ENCODE peak calls at places on chromosome 9, in six cellular contexts. K is H9, Q is IMR-90, T is mesenchymal stem cell, G is H1, Z is trophoblast cell. A is an unnamed sample.

GRCh38 chr9:109232449-109232848 is 65.4 kb upstream of the FRRS1L start:
- DNase-seq in T (no peak), G (no peak), Q (peak), K (no peak), Z (peak), A (no peak)

GRCh38 chr9:128987800-128988199 is 40.3 kb downstream of the NUP188 start:
- DNase-seq in Z (no peak), Q (peak), G (no peak), K (no peak), T (peak), A (no peak)

GRCh38 chr9:105672711-105673234 is 10.5 kb downstream of the TAL2 start:
- DNase-seq in G (no peak), Q (no peak), T (no peak), K (no peak), Z (no peak), A (no peak)

GRCh38 chr9:134971196-134971595 is 53.5 kb upstream of the FCN1 start:
- DNase-seq in K (no peak), G (no peak), T (no peak), Z (no peak), Q (no peak), A (no peak)

GRCh38 chr9:20394928-20395327 is 227.4 kb downstream of the MLLT3 start:
- DNase-seq in K (peak), Q (no peak), Z (no peak), G (no peak), T (no peak), A (no peak)

GRCh38 chr9:100167176-100167575 is 68.1 kb downstream of the INVS start:
- DNase-seq in Z (no peak), K (no peak), T (peak), G (no peak), Q (peak), A (no peak)

GRCh38 chr9:74777136-74777879 is 110.4 kb downstream of the TRPM6 start:
- DNase-seq in T (peak), G (peak), K (peak), Q (peak), Z (peak), A (peak)

GRCh38 chr9:90099262-90099982 is 494.6 kb downstream of the GADD45G start:
- DNase-seq in K (no peak), Z (peak), G (no peak), Q (peak), T (peak), A (no peak)

GRCh38 chr9:110815361-110815760 is 146.8 kb downstream of the MUSK start:
- DNase-seq in Z (no peak), G (no peak), T (no peak), Q (no peak), K (no peak), A (no peak)

GRCh38 chr9:133680250-133680975 is 44.2 kb downstream of the DBH start:
- DNase-seq in K (no peak), Z (no peak), G (no peak), T (no peak), Q (no peak), A (no peak)

GRCh38 chr9:130542457-130543228 is 36.7 kb upstream of the FUBP3 start:
- DNase-seq in G (no peak), T (no peak), K (no peak), Q (no peak), Z (no peak), A (no peak)

GRCh38 chr9:31669311-31669710 is 715.1 kb upstream of the ACO1 start:
- DNase-seq in Z (no peak), T (no peak), Q (no peak), G (no peak), K (no peak), A (no peak)
- H4K91ac ChIP-seq in Z (no peak), T (no peak), Q (no peak), G (no peak), K (no peak), A (no peak)

GRCh38 chr9:76866689-76867088 is 39.2 kb downstream of the PRUNE2 start:
- DNase-seq in Z (peak), T (peak), K (no peak), G (no peak), Q (peak), A (no peak)
- H3K4me2 ChIP-seq in Z (no peak), T (no peak), K (peak), G (peak), Q (peak), A (no peak)

GRCh38 chr9:70952131-70952727 is 169.2 kb downstream of the TRPM3 start:
- DNase-seq in Z (peak), Q (no peak), G (no peak), T (no peak), K (no peak), A (no peak)
- H4K91ac ChIP-seq in Z (no peak), Q (peak), G (no peak), T (no peak), K (no peak), A (no peak)

GRCh38 chr9:113598883-113599282 is 135.4 kb downstream of the RGS3 start:
- DNase-seq in T (peak), Z (no peak), Q (no peak), G (no peak), K (peak), A (no peak)

GRCh38 chr9:113599647-113600476 is 136.3 kb downstream of the RGS3 start:
- DNase-seq in Z (no peak), Q (peak), T (peak), G (no peak), K (peak), A (no peak)

GRCh38 chr9:113598451-113598850 is 134.9 kb downstream of the RGS3 start:
- DNase-seq in G (no peak), T (peak), Q (no peak), Z (no peak), K (peak), A (no peak)

GRCh38 chr9:113596616-113597320 is 133.2 kb downstream of the RGS3 start:
- DNase-seq in T (no peak), Q (no peak), K (no peak), Z (no peak), G (no peak), A (no peak)

DNA sequence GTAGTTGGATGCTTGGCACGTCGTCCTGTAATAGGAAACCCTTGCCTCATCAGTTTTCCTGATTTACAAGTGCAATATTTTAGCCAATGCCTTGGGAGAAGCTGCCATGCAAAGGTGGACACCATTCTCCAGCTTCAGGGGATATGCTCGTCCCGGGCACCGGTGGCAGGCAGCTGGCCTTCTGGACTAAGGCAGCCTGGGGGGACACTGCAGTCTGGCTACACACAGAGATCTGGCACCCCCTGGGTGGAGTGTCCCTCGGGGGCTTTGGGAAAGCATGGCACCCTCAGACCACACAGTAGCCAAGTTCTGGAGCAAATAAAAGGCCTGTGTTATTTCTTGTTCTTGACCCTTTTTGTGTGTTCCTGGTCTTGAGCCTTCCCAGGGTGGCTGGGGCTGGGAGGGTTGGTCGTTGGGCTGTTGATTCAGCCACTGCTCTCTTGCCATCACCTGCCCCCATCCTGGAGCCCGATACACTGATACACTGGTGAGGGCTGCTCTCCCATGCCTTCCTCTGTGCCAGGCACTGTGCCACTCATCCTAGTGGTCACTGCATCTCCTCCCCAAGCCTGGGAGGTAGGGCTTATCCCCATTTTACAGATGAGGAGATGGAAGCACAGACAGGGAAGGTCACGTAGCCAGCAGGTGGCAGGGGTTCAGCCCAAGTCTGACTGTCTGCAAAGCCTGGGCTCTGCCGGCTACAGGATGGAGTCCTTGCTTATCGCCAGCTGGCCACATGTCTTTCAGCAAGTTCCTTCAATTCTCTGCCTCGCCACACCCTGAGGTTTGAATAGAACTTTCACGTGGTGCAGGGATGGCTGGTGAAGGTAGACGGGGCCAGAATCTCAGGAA is 134.1 kb downstream of the RGS3 start:
- DNase-seq in K (peak), G (no peak), Z (no peak), T (no peak), Q (no peak), A (no peak)
- H3K4me2 ChIP-seq in K (no peak), G (no peak), Z (no peak), T (peak), Q (no peak), A (no peak)

DNA sequence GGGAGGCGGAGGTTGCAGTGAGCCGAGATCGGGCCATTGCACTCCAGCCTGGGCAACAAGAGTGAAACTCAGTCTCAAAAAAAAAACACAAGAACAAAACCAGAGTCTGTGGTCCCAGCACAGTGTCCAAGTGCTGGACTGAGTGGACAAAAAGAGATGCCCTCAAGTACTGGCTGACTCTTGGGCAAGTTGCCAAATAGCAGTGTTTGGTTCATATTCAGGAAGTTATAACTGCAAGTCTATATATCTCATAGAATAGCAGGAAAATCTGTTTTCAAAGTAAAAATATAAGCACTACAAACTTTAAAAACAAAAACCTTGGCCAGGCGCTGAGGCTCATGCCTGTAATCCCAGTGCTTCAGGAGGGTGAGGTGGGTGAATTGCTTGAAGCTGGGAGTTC is 7.3 kb downstream of the HABP4 start:
- DNase-seq in K (no peak), Q (no peak), T (peak), Z (no peak), G (no peak), A (no peak)
- H4K91ac ChIP-seq in K (no peak), Q (no peak), T (no peak), Z (no peak), G (no peak), A (no peak)

GRCh38 chr9:33445389-33445881 is 2.0 kb downstream of the AQP3 start:
- DNase-seq in K (no peak), T (no peak), Z (no peak), G (no peak), Q (no peak), A (no peak)
- H3K4me2 ChIP-seq in K (no peak), T (no peak), Z (no peak), G (peak), Q (no peak), A (no peak)

GRCh38 chr9:137161558-137162483 is 8.0 kb downstream of the LRRC26 start:
- DNase-seq in Q (no peak), Z (no peak), T (no peak), G (peak), K (no peak), A (no peak)
- H4K91ac ChIP-seq in Q (no peak), Z (no peak), T (no peak), G (no peak), K (no peak), A (no peak)

DNA sequence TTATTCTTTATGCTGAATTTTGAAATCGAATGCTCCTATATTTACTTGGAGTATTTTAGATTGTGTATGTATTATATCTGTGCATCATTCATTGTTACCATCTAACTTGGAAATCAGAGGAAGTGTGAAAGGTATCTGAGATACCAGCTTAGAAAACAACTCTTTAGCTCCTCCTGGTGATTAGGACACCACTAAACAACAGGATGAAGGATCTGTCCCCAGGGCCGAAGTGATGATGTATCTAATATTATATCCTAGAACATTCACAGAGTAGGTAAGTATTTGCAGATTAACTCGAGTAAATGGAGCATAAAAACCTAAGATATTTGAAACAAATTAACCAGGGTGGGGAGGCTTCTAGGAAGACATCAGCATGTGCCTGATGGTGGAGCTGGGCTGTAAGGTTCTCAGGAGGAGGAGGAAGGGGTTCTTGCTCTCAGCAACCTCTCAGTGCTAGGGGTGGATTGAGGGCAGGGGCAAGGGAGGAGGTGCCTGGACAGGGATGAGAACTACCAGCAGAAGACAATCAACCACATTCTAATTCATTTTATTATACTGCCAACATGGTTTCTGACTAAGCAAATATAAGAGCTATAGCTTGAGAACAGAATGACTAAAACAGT is 2.6 kb upstream of the NFIL3 start:
- DNase-seq in Z (peak), Q (peak), T (peak), G (no peak), K (no peak), A (no peak)
- H3K4me2 ChIP-seq in Z (no peak), Q (no peak), T (no peak), G (no peak), K (no peak), A (no peak)

GRCh38 chr9:93871286-93871685 is 83.9 kb downstream of the BARX1 start:
- DNase-seq in G (no peak), T (no peak), K (peak), Z (no peak), Q (no peak), A (no peak)

GRCh38 chr9:93874242-93874641 is 80.9 kb downstream of the BARX1 start:
- DNase-seq in G (no peak), T (no peak), K (peak), Q (no peak), Z (no peak), A (no peak)

GRCh38 chr9:93869863-93870262 is 85.3 kb downstream of the BARX1 start:
- DNase-seq in G (no peak), Q (no peak), T (no peak), Z (no peak), K (peak), A (no peak)

DNA sequence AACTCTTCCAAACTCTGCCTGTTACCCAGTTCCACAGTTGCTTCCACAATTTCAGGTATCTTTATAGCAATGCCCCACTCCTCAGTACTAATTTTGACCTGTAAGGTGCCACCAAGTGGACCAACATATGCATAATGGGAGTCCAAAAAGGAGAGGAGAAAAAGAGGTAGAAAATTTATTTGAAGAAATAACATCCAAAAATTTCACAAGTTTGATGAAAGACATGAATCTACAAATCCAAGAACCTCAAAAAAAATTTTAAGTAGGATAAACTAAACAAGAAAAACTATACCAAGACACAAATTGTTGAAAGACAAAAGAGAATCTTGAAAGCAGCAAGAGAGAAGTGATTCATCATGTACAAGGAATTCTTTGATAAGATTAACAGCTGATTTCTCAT is 79.8 kb downstream of the BARX1 start:
- DNase-seq in Q (no peak), T (peak), Z (no peak), K (no peak), G (no peak), A (no peak)
- H4K91ac ChIP-seq in Q (no peak), T (no peak), Z (no peak), K (no peak), G (no peak), A (no peak)

GRCh38 chr9:123524866-123525265 is 168.9 kb downstream of the CRB2 start:
- DNase-seq in T (no peak), G (no peak), K (no peak), Z (peak), Q (no peak), A (no peak)

GRCh38 chr9:123525424-123525823 is 169.4 kb downstream of the CRB2 start:
- DNase-seq in T (no peak), Q (no peak), G (no peak), K (no peak), Z (no peak), A (no peak)

GRCh38 chr9:123530244-123530643 is 174.2 kb downstream of the CRB2 start:
- DNase-seq in G (no peak), Z (no peak), T (no peak), K (no peak), Q (no peak), A (no peak)

GRCh38 chr9:123525957-123526356 is 170.0 kb downstream of the CRB2 start:
- DNase-seq in K (no peak), G (no peak), T (no peak), Q (no peak), Z (no peak), A (no peak)

DNA sequence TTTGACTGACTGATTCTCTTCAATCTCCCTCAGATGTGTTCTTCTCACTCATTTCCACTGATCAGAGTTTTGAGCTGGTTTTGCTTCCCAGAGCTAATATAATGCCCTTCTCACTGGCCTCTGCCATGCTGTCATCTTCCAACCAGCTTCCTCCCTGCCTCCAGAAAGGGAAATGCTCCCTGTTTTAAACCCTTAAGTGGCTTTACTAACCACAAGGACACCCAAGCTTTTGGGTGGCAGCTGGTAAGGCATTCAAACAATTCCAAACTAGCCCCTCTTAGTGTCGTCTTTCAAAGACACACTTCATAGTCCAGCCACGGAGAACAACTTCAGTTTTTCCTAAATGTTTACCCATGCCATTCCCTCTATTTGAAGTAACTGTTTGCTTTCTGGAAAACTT is 172.5 kb downstream of the CRB2 start:
- DNase-seq in T (no peak), Q (no peak), G (no peak), Z (no peak), K (no peak), A (no peak)
- H3K4me2 ChIP-seq in T (no peak), Q (no peak), G (no peak), Z (no peak), K (no peak), A (no peak)

A was measured in neuronal stem cell.